ENCODE peak calls at places on chromosomes 2 and 18, in seven cellular contexts. One of them, this sample, is unnamed.

GRCh38 chr2:25938345-25938744 is 44.0 kb downstream of the KIF3C start:
- DNase-seq in AG10803: no peak
- DNase-seq in hepatocyte: no peak
- DNase-seq in mesendoderm: no peak
- DNase-seq in heart right ventricle: peak
- DNase-seq in foreskin fibroblast: no peak
- DNase-seq in fibroblast of villous mesenchyme: no peak
- DNase-seq in this sample: no peak

GRCh38 chr2:129757915-129758421 is 221.5 kb upstream of the RAB6C start:
- DNase-seq in fibroblast of villous mesenchyme: no peak
- DNase-seq in foreskin fibroblast: no peak
- DNase-seq in heart right ventricle: no peak
- DNase-seq in mesendoderm: peak
- DNase-seq in AG10803: no peak
- DNase-seq in hepatocyte: no peak
- DNase-seq in this sample: no peak

GRCh38 chr18:58359226-58360019 is 269.5 kb downstream of the ALPK2 start:
- DNase-seq in foreskin fibroblast: peak
- DNase-seq in fibroblast of villous mesenchyme: peak
- DNase-seq in hepatocyte: no peak
- DNase-seq in AG10803: no peak
- DNase-seq in heart right ventricle: no peak
- DNase-seq in mesendoderm: no peak
- DNase-seq in this sample: no peak

GRCh38 chr2:217610411-217610814 is 392.4 kb downstream of the TNS1 start:
- DNase-seq in hepatocyte: peak
- DNase-seq in heart right ventricle: no peak
- DNase-seq in mesendoderm: no peak
- DNase-seq in AG10803: no peak
- DNase-seq in fibroblast of villous mesenchyme: no peak
- DNase-seq in foreskin fibroblast: no peak
- DNase-seq in this sample: peak

GRCh38 chr18:55300469-55301195 is 287.4 kb downstream of the TCF4 start:
- DNase-seq in foreskin fibroblast: peak
- DNase-seq in mesendoderm: peak
- DNase-seq in fibroblast of villous mesenchyme: peak
- DNase-seq in hepatocyte: peak
- DNase-seq in heart right ventricle: no peak
- DNase-seq in AG10803: peak
- DNase-seq in this sample: no peak

GRCh38 chr2:222973237-222973636 is 78.8 kb upstream of the KCNE4 start:
- DNase-seq in mesendoderm: no peak
- DNase-seq in fibroblast of villous mesenchyme: no peak
- DNase-seq in heart right ventricle: no peak
- DNase-seq in hepatocyte: no peak
- DNase-seq in foreskin fibroblast: no peak
- DNase-seq in AG10803: no peak
- DNase-seq in this sample: no peak

GRCh38 chr2:38691994-38692393 is 26.1 kb downstream of the GALM start:
- DNase-seq in hepatocyte: no peak
- DNase-seq in mesendoderm: no peak
- DNase-seq in fibroblast of villous mesenchyme: no peak
- DNase-seq in foreskin fibroblast: no peak
- DNase-seq in heart right ventricle: no peak
- DNase-seq in AG10803: no peak
- DNase-seq in this sample: no peak

GRCh38 chr2:12728221-12728777 is 11.6 kb downstream of the TRIB2 start:
- DNase-seq in AG10803: no peak
- DNase-seq in hepatocyte: no peak
- DNase-seq in foreskin fibroblast: no peak
- DNase-seq in heart right ventricle: no peak
- DNase-seq in mesendoderm: no peak
- DNase-seq in fibroblast of villous mesenchyme: no peak
- DNase-seq in this sample: no peak

GRCh38 chr2:216683846-216684245 is 11.5 kb downstream of the IGFBP5 start:
- DNase-seq in foreskin fibroblast: peak
- DNase-seq in fibroblast of villous mesenchyme: peak
- DNase-seq in heart right ventricle: no peak
- DNase-seq in hepatocyte: peak
- DNase-seq in AG10803: peak
- DNase-seq in mesendoderm: no peak
- DNase-seq in this sample: no peak

GRCh38 chr2:70160545-70160944 is 30.3 kb downstream of the C2orf42 start:
- DNase-seq in fibroblast of villous mesenchyme: no peak
- DNase-seq in mesendoderm: no peak
- DNase-seq in AG10803: no peak
- DNase-seq in heart right ventricle: no peak
- DNase-seq in foreskin fibroblast: no peak
- DNase-seq in hepatocyte: no peak
- DNase-seq in this sample: no peak

GRCh38 chr2:70161069-70161534 is 29.7 kb downstream of the C2orf42 start:
- DNase-seq in hepatocyte: no peak
- DNase-seq in foreskin fibroblast: no peak
- DNase-seq in AG10803: no peak
- DNase-seq in heart right ventricle: no peak
- DNase-seq in mesendoderm: no peak
- DNase-seq in fibroblast of villous mesenchyme: no peak
- DNase-seq in this sample: no peak
- H3K4me3 ChIP-seq in hepatocyte: no peak
- H3K4me3 ChIP-seq in foreskin fibroblast: no peak
- H3K4me3 ChIP-seq in AG10803: no peak
- H3K4me3 ChIP-seq in heart right ventricle: no peak
- H3K4me3 ChIP-seq in mesendoderm: no peak
- H3K4me3 ChIP-seq in fibroblast of villous mesenchyme: no peak
- H3K4me3 ChIP-seq in this sample: no peak

GRCh38 chr2:74414475-74414874 is 6.9 kb downstream of the C2orf81 start:
- DNase-seq in AG10803: no peak
- DNase-seq in fibroblast of villous mesenchyme: no peak
- DNase-seq in heart right ventricle: no peak
- DNase-seq in hepatocyte: no peak
- DNase-seq in mesendoderm: no peak
- DNase-seq in foreskin fibroblast: no peak
- DNase-seq in this sample: no peak

GRCh38 chr2:74416721-74417120 is 4.7 kb downstream of the C2orf81 start:
- DNase-seq in foreskin fibroblast: no peak
- DNase-seq in fibroblast of villous mesenchyme: no peak
- DNase-seq in mesendoderm: no peak
- DNase-seq in AG10803: no peak
- DNase-seq in hepatocyte: no peak
- DNase-seq in heart right ventricle: no peak
- DNase-seq in this sample: no peak

GRCh38 chr2:74414913-74415761 is 6.3 kb downstream of the C2orf81 start:
- DNase-seq in foreskin fibroblast: peak
- DNase-seq in heart right ventricle: peak
- DNase-seq in fibroblast of villous mesenchyme: peak
- DNase-seq in hepatocyte: no peak
- DNase-seq in AG10803: peak
- DNase-seq in mesendoderm: no peak
- DNase-seq in this sample: no peak

GRCh38 chr2:74417763-74418162 is 3.7 kb downstream of the C2orf81 start:
- DNase-seq in AG10803: no peak
- DNase-seq in heart right ventricle: no peak
- DNase-seq in fibroblast of villous mesenchyme: no peak
- DNase-seq in foreskin fibroblast: no peak
- DNase-seq in mesendoderm: no peak
- DNase-seq in hepatocyte: no peak
- DNase-seq in this sample: no peak

DNA sequence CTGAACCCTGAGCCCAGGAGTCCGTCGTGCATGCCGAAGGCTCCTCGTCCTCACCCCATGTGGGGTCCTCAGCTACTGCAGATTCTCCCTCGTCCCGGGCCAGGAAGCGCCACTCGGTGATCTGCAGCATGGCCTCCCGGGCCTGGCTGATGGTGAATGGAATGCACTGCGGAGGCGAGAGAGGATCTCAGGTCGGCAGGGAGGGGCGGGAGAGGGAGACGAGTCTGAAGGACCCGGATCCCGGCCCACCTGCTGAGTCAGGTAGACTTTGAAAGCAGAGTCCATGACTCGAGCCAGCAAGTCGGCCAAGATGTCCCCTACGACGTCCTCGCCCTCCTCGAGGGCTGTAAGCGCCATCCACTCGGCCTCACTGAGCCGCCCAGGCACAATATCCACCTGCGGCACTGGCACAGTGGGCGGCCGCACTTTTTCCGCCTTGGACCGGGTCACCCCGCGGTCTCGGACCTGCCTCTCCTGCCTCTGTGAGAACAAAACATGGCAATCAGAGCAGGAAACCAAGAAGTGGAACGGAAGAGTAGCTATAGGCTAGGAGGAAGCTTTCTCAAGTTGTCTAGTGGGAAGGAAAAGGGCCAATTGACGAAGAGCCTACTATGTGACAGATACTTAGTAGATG is 5.5 kb downstream of the C2orf81 start:
- DNase-seq in hepatocyte: no peak
- DNase-seq in AG10803: no peak
- DNase-seq in heart right ventricle: no peak
- DNase-seq in fibroblast of villous mesenchyme: no peak
- DNase-seq in mesendoderm: no peak
- DNase-seq in foreskin fibroblast: no peak
- DNase-seq in this sample: no peak
- H3K4me3 ChIP-seq in hepatocyte: no peak
- H3K4me3 ChIP-seq in AG10803: peak
- H3K4me3 ChIP-seq in heart right ventricle: peak
- H3K4me3 ChIP-seq in fibroblast of villous mesenchyme: peak
- H3K4me3 ChIP-seq in mesendoderm: no peak
- H3K4me3 ChIP-seq in foreskin fibroblast: peak
- H3K4me3 ChIP-seq in this sample: no peak

DNA sequence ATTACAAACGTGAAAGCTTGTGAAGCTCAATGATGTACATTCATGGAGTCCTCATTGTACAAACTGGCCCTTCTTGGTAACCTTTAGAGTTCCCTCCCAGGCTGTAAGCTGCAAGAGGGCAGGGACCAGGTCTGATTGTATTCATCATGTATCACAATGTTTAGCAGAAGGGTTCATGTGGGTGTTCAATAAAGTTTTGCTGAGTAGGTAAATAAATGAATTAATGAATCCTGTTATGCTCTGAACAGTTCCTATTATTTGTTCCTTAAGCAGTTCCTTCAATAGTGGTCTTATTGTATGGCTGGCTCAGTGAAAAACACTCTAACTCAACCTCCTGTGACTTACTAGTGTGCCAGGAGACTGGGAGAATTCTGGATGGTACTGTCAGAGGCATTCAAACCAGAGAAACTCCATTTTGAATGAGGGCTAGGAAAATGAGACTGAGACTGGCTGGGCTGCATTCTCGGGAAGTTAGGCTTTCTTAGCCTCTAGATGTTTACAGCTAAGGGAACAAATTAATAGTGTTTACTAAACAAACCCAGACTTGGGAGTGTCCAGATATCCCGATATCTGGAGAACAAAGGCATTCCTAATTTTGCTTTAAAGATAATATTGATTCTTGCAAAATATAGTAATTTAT is 1.8 kb upstream of the ACVR1 start:
- DNase-seq in foreskin fibroblast: no peak
- DNase-seq in heart right ventricle: no peak
- DNase-seq in hepatocyte: no peak
- DNase-seq in fibroblast of villous mesenchyme: no peak
- DNase-seq in AG10803: no peak
- DNase-seq in mesendoderm: no peak
- DNase-seq in this sample: no peak
- H3K4me3 ChIP-seq in foreskin fibroblast: no peak
- H3K4me3 ChIP-seq in heart right ventricle: no peak
- H3K4me3 ChIP-seq in hepatocyte: no peak
- H3K4me3 ChIP-seq in fibroblast of villous mesenchyme: no peak
- H3K4me3 ChIP-seq in AG10803: no peak
- H3K4me3 ChIP-seq in mesendoderm: no peak
- H3K4me3 ChIP-seq in this sample: no peak

GRCh38 chr2:118146315-118147283 is 58.3 kb downstream of the INSIG2 start:
- DNase-seq in AG10803: no peak
- DNase-seq in hepatocyte: peak
- DNase-seq in heart right ventricle: no peak
- DNase-seq in foreskin fibroblast: no peak
- DNase-seq in mesendoderm: no peak
- DNase-seq in fibroblast of villous mesenchyme: no peak
- DNase-seq in this sample: no peak
- H3K4me3 ChIP-seq in AG10803: no peak
- H3K4me3 ChIP-seq in hepatocyte: no peak
- H3K4me3 ChIP-seq in heart right ventricle: no peak
- H3K4me3 ChIP-seq in foreskin fibroblast: no peak
- H3K4me3 ChIP-seq in mesendoderm: no peak
- H3K4me3 ChIP-seq in fibroblast of villous mesenchyme: no peak
- H3K4me3 ChIP-seq in this sample: no peak

GRCh38 chr2:173023718-173024117 is 51.9 kb upstream of the MAP3K20 start:
- DNase-seq in mesendoderm: no peak
- DNase-seq in foreskin fibroblast: no peak
- DNase-seq in heart right ventricle: no peak
- DNase-seq in fibroblast of villous mesenchyme: no peak
- DNase-seq in hepatocyte: no peak
- DNase-seq in AG10803: no peak
- DNase-seq in this sample: no peak

GRCh38 chr2:173030541-173031485 is 44.8 kb upstream of the MAP3K20 start:
- DNase-seq in mesendoderm: no peak
- DNase-seq in foreskin fibroblast: no peak
- DNase-seq in hepatocyte: no peak
- DNase-seq in AG10803: no peak
- DNase-seq in heart right ventricle: no peak
- DNase-seq in fibroblast of villous mesenchyme: no peak
- DNase-seq in this sample: no peak

GRCh38 chr2:173028671-173029070 is 47.0 kb upstream of the MAP3K20 start:
- DNase-seq in hepatocyte: peak
- DNase-seq in fibroblast of villous mesenchyme: peak
- DNase-seq in heart right ventricle: no peak
- DNase-seq in foreskin fibroblast: peak
- DNase-seq in mesendoderm: no peak
- DNase-seq in AG10803: peak
- DNase-seq in this sample: no peak

GRCh38 chr2:173028141-173028540 is 47.5 kb upstream of the MAP3K20 start:
- DNase-seq in mesendoderm: no peak
- DNase-seq in AG10803: no peak
- DNase-seq in foreskin fibroblast: no peak
- DNase-seq in heart right ventricle: no peak
- DNase-seq in fibroblast of villous mesenchyme: no peak
- DNase-seq in hepatocyte: no peak
- DNase-seq in this sample: no peak

GRCh38 chr2:173027181-173028128 is 48.2 kb upstream of the MAP3K20 start:
- DNase-seq in AG10803: peak
- DNase-seq in heart right ventricle: peak
- DNase-seq in fibroblast of villous mesenchyme: peak
- DNase-seq in hepatocyte: peak
- DNase-seq in foreskin fibroblast: peak
- DNase-seq in mesendoderm: peak
- DNase-seq in this sample: peak
- H3K4me3 ChIP-seq in AG10803: no peak
- H3K4me3 ChIP-seq in heart right ventricle: no peak
- H3K4me3 ChIP-seq in fibroblast of villous mesenchyme: no peak
- H3K4me3 ChIP-seq in hepatocyte: no peak
- H3K4me3 ChIP-seq in foreskin fibroblast: no peak
- H3K4me3 ChIP-seq in mesendoderm: no peak
- H3K4me3 ChIP-seq in this sample: no peak

This sample was measured in Caco-2.